ENCODE peak calls at places on chromosomes 3 and 15, in six cellular contexts. E, O, Y, J, F and T are unnamed samples.

GRCh38 chr3:184440161-184440560 is 60.3 kb downstream of the CHRD start:
- DNase-seq in J (no peak), E (no peak), F (no peak), O (no peak), Y (no peak), T (no peak)

GRCh38 chr3:72728958-72729467 is 119.2 kb downstream of the SHQ1 start:
- DNase-seq in F (no peak), E (no peak), J (no peak), O (no peak), Y (no peak), T (no peak)

GRCh38 chr15:90059208-90059985 is 42.9 kb downstream of the IDH2 start:
- DNase-seq in F (no peak), E (no peak), J (peak; percentile 61), Y (peak; percentile 55), O (peak; percentile 77), T (no peak)

GRCh38 chr3:31760654-31761053 is 220.4 kb downstream of the OSBPL10 start:
- DNase-seq in Y (no peak), O (no peak), F (no peak), J (no peak), E (no peak), T (no peak)

GRCh38 chr3:141255864-141256263 is 24.2 kb downstream of the PXYLP1 start:
- DNase-seq in Y (no peak), J (no peak), F (no peak), E (no peak), O (peak; percentile 35), T (no peak)

GRCh38 chr3:194375473-194375872 is 5.9 kb upstream of the LRRC15 start:
- DNase-seq in J (no peak), E (no peak), O (no peak), Y (no peak), F (no peak), T (no peak)

GRCh38 chr3:117661636-117662095 is 952.1 kb downstream of the TUSC7 start:
- DNase-seq in Y (no peak), O (no peak), J (no peak), F (no peak), E (no peak), T (no peak)

GRCh38 chr3:140011086-140011485 is 76.1 kb downstream of the CLSTN2 start:
- DNase-seq in O (no peak), J (no peak), Y (no peak), F (no peak), E (no peak), T (no peak)

GRCh38 chr15:99408236-99409096 is 157.2 kb downstream of the LRRC28 start:
- DNase-seq in E (no peak), F (no peak), O (no peak), Y (no peak), J (no peak), T (no peak)

GRCh38 chr3:134333522-134334181 is 40.6 kb downstream of the AMOTL2 start:
- DNase-seq in F (no peak), E (no peak), J (no peak), Y (no peak), O (no peak), T (no peak)

GRCh38 chr3:197136744-197137143 is 107.1 kb upstream of the MELTF start:
- DNase-seq in Y (no peak), F (no peak), O (no peak), J (no peak), E (no peak), T (no peak)

GRCh38 chr3:151974067-151974466 is 100.6 kb downstream of the SUCNR1 start:
- DNase-seq in E (no peak), J (no peak), F (no peak), Y (no peak), O (no peak), T (no peak)

GRCh38 chr3:148694116-148694515 is 3.6 kb upstream of the AGTR1 start:
- DNase-seq in F (no peak), O (no peak), J (no peak), Y (no peak), E (no peak), T (no peak)

GRCh38 chr15:90598679-90599078 is 69.0 kb downstream of the CRTC3 start:
- DNase-seq in E (no peak), Y (no peak), F (no peak), J (no peak), O (no peak), T (no peak)